ENCODE peak calls at places on chromosome 13, in four cellular contexts. One of them, this sample, is unnamed. For H3K9me2 and H3K4me1, the result is how much of the 10 kb centered on the place peaks cover.

GRCh38 chr13:32309812-32310706 is 5.1 kb downstream of the ZAR1L start:
- DNase-seq in GM23338: peak
- DNase-seq in hepatocyte: peak
- DNase-seq in MM.1S: peak
- DNase-seq in this sample: peak

GRCh38 chr13:80237646-80238045 is 103.3 kb downstream of the SPRY2 start:
- DNase-seq in GM23338: no peak
- DNase-seq in hepatocyte: no peak
- DNase-seq in MM.1S: no peak
- DNase-seq in this sample: peak

GRCh38 chr13:33146843-33147611 is 130.8 kb downstream of the KL start:
- DNase-seq in GM23338: no peak
- DNase-seq in hepatocyte: no peak
- DNase-seq in MM.1S: peak
- DNase-seq in this sample: no peak

GRCh38 chr13:113724780-113725315 is 34.2 kb upstream of the TMEM255B start:
- DNase-seq in GM23338: peak
- DNase-seq in hepatocyte: peak
- DNase-seq in MM.1S: peak
- DNase-seq in this sample: peak

GRCh38 chr13:51879133-51879532 is 17.4 kb downstream of the CCDC70 start:
- DNase-seq in GM23338: no peak
- DNase-seq in hepatocyte: no peak
- DNase-seq in MM.1S: no peak
- DNase-seq in this sample: no peak

GRCh38 chr13:61777902-61778301 is 362.3 kb upstream of the PCDH20 start:
- DNase-seq in GM23338: no peak
- DNase-seq in hepatocyte: no peak
- DNase-seq in MM.1S: no peak
- DNase-seq in this sample: no peak

GRCh38 chr13:113947321-113948033 is 26.4 kb downstream of the C13orf46 start:
- DNase-seq in GM23338: peak
- DNase-seq in hepatocyte: peak
- DNase-seq in MM.1S: no peak
- DNase-seq in this sample: peak

GRCh38 chr13:97328222-97328790 is 105.7 kb upstream of the RAP2A start:
- DNase-seq in GM23338: peak
- DNase-seq in hepatocyte: no peak
- DNase-seq in MM.1S: no peak
- DNase-seq in this sample: peak

GRCh38 chr13:106156468-106156867 is 379.0 kb downstream of the EFNB2 start:
- DNase-seq in GM23338: no peak
- DNase-seq in hepatocyte: peak
- DNase-seq in MM.1S: no peak
- DNase-seq in this sample: peak

GRCh38 chr13:30153871-30154426 is 153.4 kb downstream of the KATNAL1 start:
- DNase-seq in GM23338: peak
- DNase-seq in hepatocyte: peak
- DNase-seq in MM.1S: no peak
- DNase-seq in this sample: peak

GRCh38 chr13:74301200-74302063 is 167.2 kb upstream of the KLF12 start:
- DNase-seq in GM23338: peak
- DNase-seq in hepatocyte: no peak
- DNase-seq in MM.1S: no peak
- DNase-seq in this sample: peak
- H3K27ac ChIP-seq in GM23338: peak
- H3K27ac ChIP-seq in hepatocyte: no peak
- H3K27ac ChIP-seq in MM.1S: no peak
- H3K27ac ChIP-seq in this sample: no peak

GRCh38 chr13:21823949-21824348 is 153.1 kb downstream of the FGF9 start:
- DNase-seq in GM23338: no peak
- DNase-seq in hepatocyte: no peak
- DNase-seq in MM.1S: peak
- DNase-seq in this sample: no peak

GRCh38 chr13:21825186-21825585 is 154.3 kb downstream of the FGF9 start:
- DNase-seq in GM23338: no peak
- DNase-seq in hepatocyte: peak
- DNase-seq in MM.1S: no peak
- DNase-seq in this sample: no peak

GRCh38 chr13:21825801-21826200 is 154.9 kb downstream of the FGF9 start:
- DNase-seq in GM23338: no peak
- DNase-seq in hepatocyte: no peak
- DNase-seq in MM.1S: no peak
- DNase-seq in this sample: peak

GRCh38 chr13:21822029-21822428 is 151.2 kb downstream of the FGF9 start:
- DNase-seq in GM23338: no peak
- DNase-seq in hepatocyte: no peak
- DNase-seq in MM.1S: no peak
- DNase-seq in this sample: no peak

GRCh38 chr13:21823416-21823815 is 152.5 kb downstream of the FGF9 start:
- DNase-seq in GM23338: no peak
- DNase-seq in hepatocyte: no peak
- DNase-seq in MM.1S: no peak
- DNase-seq in this sample: no peak
- H3K9me2 ChIP-seq in GM23338: under half
- H3K9me2 ChIP-seq in hepatocyte: under half
- H3K9me2 ChIP-seq in MM.1S: under half
- H3K9me2 ChIP-seq in this sample: under half

DNA sequence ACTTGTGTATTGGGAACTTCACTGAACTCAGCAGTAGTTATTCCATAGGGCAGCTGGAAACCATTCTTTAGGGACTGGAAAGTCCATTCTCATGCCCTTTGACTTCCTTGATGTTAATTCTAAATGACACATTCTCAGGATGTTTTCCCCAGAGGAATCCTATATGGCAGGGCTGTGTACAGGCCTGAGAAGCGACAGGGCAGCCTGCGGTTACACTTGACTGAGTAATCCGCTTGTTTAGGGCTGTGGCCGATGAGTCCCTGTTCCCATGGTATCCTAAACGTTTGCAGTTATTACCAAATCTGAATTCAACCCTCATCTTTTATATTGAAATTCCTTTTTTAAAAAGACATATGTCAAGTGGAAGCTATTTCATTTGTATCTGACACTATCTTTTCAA is 83.5 kb downstream of the COL4A2 start:
- DNase-seq in GM23338: no peak
- DNase-seq in hepatocyte: no peak
- DNase-seq in MM.1S: no peak
- DNase-seq in this sample: peak
- H3K4me1 ChIP-seq in GM23338: under half
- H3K4me1 ChIP-seq in hepatocyte: under half
- H3K4me1 ChIP-seq in MM.1S: under half
- H3K4me1 ChIP-seq in this sample: under half

GRCh38 chr13:31172535-31172934 is 10.8 kb upstream of the HSPH1 start:
- DNase-seq in GM23338: no peak
- DNase-seq in hepatocyte: peak
- DNase-seq in MM.1S: no peak
- DNase-seq in this sample: peak
- H3K27ac ChIP-seq in GM23338: no peak
- H3K27ac ChIP-seq in hepatocyte: no peak
- H3K27ac ChIP-seq in MM.1S: no peak
- H3K27ac ChIP-seq in this sample: peak

GRCh38 chr13:46373623-46374022 is 13.4 kb downstream of the RUBCNL start:
- DNase-seq in GM23338: no peak
- DNase-seq in hepatocyte: peak
- DNase-seq in MM.1S: no peak
- DNase-seq in this sample: no peak
- H3K9me2 ChIP-seq in GM23338: under half
- H3K9me2 ChIP-seq in hepatocyte: under half
- H3K9me2 ChIP-seq in MM.1S: under half
- H3K9me2 ChIP-seq in this sample: under half

DNA sequence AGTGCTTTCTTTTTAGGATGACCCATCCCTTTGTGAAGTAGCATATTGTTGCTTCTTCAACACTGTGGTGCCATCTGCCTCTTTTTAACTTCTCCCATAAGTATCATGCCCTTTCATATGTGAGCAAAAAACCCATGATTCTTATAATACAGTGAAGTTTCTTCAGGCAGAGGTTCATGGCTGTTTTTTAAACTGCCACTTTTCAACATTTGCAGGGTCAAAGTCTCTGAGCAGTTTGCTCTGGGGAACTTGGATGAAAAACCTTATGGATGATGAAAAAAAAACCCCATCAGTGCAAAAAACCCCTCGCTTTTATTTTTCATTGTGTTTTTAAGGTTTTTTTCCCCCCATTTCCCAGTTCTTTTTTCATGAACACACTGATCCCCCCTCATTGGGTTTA is 158.5 kb downstream of the LMO7 start:
- DNase-seq in GM23338: no peak
- DNase-seq in hepatocyte: no peak
- DNase-seq in MM.1S: no peak
- DNase-seq in this sample: no peak
- H3K4me1 ChIP-seq in GM23338: under half
- H3K4me1 ChIP-seq in hepatocyte: under half
- H3K4me1 ChIP-seq in MM.1S: under half
- H3K4me1 ChIP-seq in this sample: under half

GRCh38 chr13:110503979-110504499 is 57.5 kb downstream of the RAB20 start:
- DNase-seq in GM23338: no peak
- DNase-seq in hepatocyte: no peak
- DNase-seq in MM.1S: no peak
- DNase-seq in this sample: no peak

GRCh38 chr13:110501188-110501587 is 60.3 kb downstream of the RAB20 start:
- DNase-seq in GM23338: no peak
- DNase-seq in hepatocyte: no peak
- DNase-seq in MM.1S: no peak
- DNase-seq in this sample: no peak

GRCh38 chr13:110505594-110505993 is 55.9 kb downstream of the RAB20 start:
- DNase-seq in GM23338: no peak
- DNase-seq in hepatocyte: no peak
- DNase-seq in MM.1S: no peak
- DNase-seq in this sample: no peak

GRCh38 chr13:110506396-110506795 is 55.1 kb downstream of the RAB20 start:
- DNase-seq in GM23338: no peak
- DNase-seq in hepatocyte: no peak
- DNase-seq in MM.1S: no peak
- DNase-seq in this sample: no peak

DNA sequence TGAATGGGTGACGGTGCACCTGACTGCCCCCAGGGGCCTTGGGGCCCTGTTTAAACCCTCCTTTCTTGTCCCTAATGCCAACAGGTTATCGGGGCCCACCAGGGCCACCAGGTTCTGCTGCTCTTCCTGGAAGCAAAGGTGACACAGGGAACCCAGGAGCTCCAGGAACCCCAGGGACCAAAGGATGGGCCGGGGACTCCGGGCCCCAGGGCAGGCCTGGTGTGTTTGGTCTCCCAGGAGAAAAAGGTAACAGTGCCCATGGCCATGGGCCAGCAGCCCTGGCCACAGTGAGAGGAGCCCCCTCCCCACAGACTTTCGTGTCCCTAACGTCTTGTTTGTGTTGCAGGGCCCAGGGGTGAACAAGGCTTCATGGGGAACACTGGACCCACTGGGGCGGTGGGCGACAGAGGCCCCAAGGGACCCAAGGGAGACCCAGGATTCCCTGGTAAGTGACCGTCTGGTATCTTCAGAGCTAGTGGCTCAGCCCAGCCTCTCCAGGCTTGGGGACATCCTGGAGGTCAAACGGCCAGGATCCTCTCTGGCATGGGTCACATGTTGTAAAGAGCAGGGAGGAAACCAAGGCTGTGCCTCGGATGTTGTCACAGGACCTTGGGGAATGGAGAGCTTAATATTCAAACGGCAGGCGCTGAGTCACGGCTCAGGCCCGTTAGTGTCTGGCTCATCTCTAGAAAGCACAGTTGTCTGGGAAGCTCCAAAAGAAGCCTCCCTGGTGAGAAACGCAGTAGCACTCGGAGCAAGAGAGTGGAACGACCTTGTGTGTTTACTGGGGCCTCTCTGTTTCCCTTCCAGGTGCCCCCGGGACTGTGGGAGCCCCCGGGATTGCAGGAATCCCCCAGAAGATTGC is 58.3 kb downstream of the RAB20 start:
- DNase-seq in GM23338: no peak
- DNase-seq in hepatocyte: peak
- DNase-seq in MM.1S: no peak
- DNase-seq in this sample: peak
- H3K27ac ChIP-seq in GM23338: no peak
- H3K27ac ChIP-seq in hepatocyte: peak
- H3K27ac ChIP-seq in MM.1S: no peak
- H3K27ac ChIP-seq in this sample: no peak

GRCh38 chr13:100517706-100518105 is 70.9 kb downstream of the GGACT start:
- DNase-seq in GM23338: no peak
- DNase-seq in hepatocyte: no peak
- DNase-seq in MM.1S: no peak
- DNase-seq in this sample: no peak
- H3K9me2 ChIP-seq in GM23338: under half
- H3K9me2 ChIP-seq in hepatocyte: under half
- H3K9me2 ChIP-seq in MM.1S: under half
- H3K9me2 ChIP-seq in this sample: under half

This sample was measured in GM23248.